ENCODE peak calls at places on chromosomes 11 and 22, in five cellular contexts. S, J, Z, K and E are unnamed samples. For H3K27me3, the result is how much of the 10 kb centered on the place peaks cover.

GRCh38 chr22:32920734-32921133 is 119.2 kb downstream of the TIMP3 start:
- DNase-seq in S (no peak), J (no peak), Z (no peak), K (no peak), E (no peak)

GRCh38 chr22:42344391-42344861 is 74.0 kb upstream of the TCF20 start:
- DNase-seq in S (no peak), J (no peak), Z (peak), K (peak), E (no peak)

GRCh38 chr11:115198301-115198700 is 305.9 kb downstream of the CADM1 start:
- DNase-seq in S (no peak), J (no peak), Z (no peak), K (no peak), E (no peak)

GRCh38 chr11:7651700-7652099 is 21.6 kb downstream of the CYB5R2 start:
- DNase-seq in S (no peak), J (no peak), Z (peak), K (no peak), E (no peak)

GRCh38 chr11:60767388-60767811 is 10.7 kb downstream of the MS4A15 start:
- DNase-seq in S (no peak), J (peak), Z (peak), K (peak), E (peak)

GRCh38 chr22:35051791-35052190 is 14.2 kb upstream of the ISX start:
- DNase-seq in S (no peak), J (no peak), Z (no peak), K (no peak), E (no peak)

GRCh38 chr11:2533642-2534115 is 88.9 kb downstream of the KCNQ1 start:
- DNase-seq in S (no peak), J (peak), Z (peak), K (peak), E (no peak)

GRCh38 chr22:45164217-45165123 is 745 bp downstream of the NUP50 start:
- DNase-seq in S (no peak), J (peak), Z (no peak), K (peak), E (peak)

GRCh38 chr11:128501576-128502549 is 85.5 kb downstream of the ETS1 start:
- DNase-seq in S (no peak), J (peak), Z (peak), K (no peak), E (no peak)

GRCh38 chr11:8267831-8268529 is 4.3 kb upstream of the LMO1 start:
- DNase-seq in S (no peak), J (no peak), Z (no peak), K (no peak), E (no peak)

GRCh38 chr11:19633276-19633675 is 79.4 kb upstream of the NAV2 start:
- DNase-seq in S (no peak), J (no peak), Z (peak), K (no peak), E (no peak)

GRCh38 chr11:64037027-64037633 is 1.4 kb downstream of the FLRT1 start:
- DNase-seq in S (no peak), J (no peak), Z (no peak), K (no peak), E (no peak)

GRCh38 chr11:44559207-44559943 is 6.1 kb upstream of the CD82 start:
- DNase-seq in S (no peak), J (no peak), Z (no peak), K (no peak), E (peak)

GRCh38 chr11:44804449-44805151 is 77.8 kb downstream of the TSPAN18 start:
- DNase-seq in S (no peak), J (no peak), Z (no peak), K (no peak), E (no peak)

GRCh38 chr11:73416711-73417265 is 40.6 kb downstream of the RELT start:
- DNase-seq in S (no peak), J (no peak), Z (no peak), K (no peak), E (no peak)

GRCh38 chr22:46674367-46674781 is 54.2 kb downstream of the GRAMD4 start:
- DNase-seq in S (peak), J (peak), Z (peak), K (no peak), E (no peak)

GRCh38 chr11:130637566-130637965 is 189.1 kb downstream of the ADAMTS15 start:
- DNase-seq in S (no peak), J (no peak), Z (no peak), K (no peak), E (no peak)

GRCh38 chr11:96481204-96481603 is 91.4 kb downstream of the JRKL start:
- DNase-seq in S (no peak), J (no peak), Z (no peak), K (no peak), E (no peak)

GRCh38 chr11:71153005-71153395 is 99.4 kb downstream of the SHANK2 start:
- DNase-seq in S (no peak), J (no peak), Z (peak), K (no peak), E (no peak)

GRCh38 chr11:33982661-33983060 is 68.9 kb upstream of the CAPRIN1 start:
- DNase-seq in S (no peak), J (no peak), Z (no peak), K (no peak), E (no peak)

GRCh38 chr11:15969281-15969680 is 387.1 kb downstream of the SOX6 start:
- DNase-seq in S (no peak), J (peak), Z (peak), K (peak), E (no peak)

GRCh38 chr11:7578276-7578955 is 64.6 kb downstream of the PPFIBP2 start:
- DNase-seq in S (no peak), J (no peak), Z (no peak), K (no peak), E (no peak)

GRCh38 chr22:49502126-49502826 is 325.4 kb downstream of the BRD1 start:
- DNase-seq in S (no peak), J (no peak), Z (no peak), K (no peak), E (no peak)

GRCh38 chr11:102006835-102007566 is 40.2 kb upstream of the CFAP300 start:
- DNase-seq in S (no peak), J (no peak), Z (no peak), K (no peak), E (no peak)

GRCh38 chr22:20117656-20118571 is 888 bp upstream of the TRMT2A start:
- DNase-seq in S (peak), J (peak), Z (no peak), K (peak), E (peak)

GRCh38 chr11:86578727-86579405 is 93.5 kb downstream of the ME3 start:
- DNase-seq in S (no peak), J (no peak), Z (no peak), K (no peak), E (no peak)

GRCh38 chr11:64165842-64166635 is at the start of gene MACROD1:
- DNase-seq in S (peak), J (peak), Z (peak), K (peak), E (peak)

GRCh38 chr11:33227578-33228261 is 29.5 kb upstream of the HIPK3 start:
- DNase-seq in S (no peak), J (no peak), Z (no peak), K (no peak), E (no peak)

GRCh38 chr11:17298302-17298701 is 21.8 kb downstream of the NUCB2 start:
- DNase-seq in S (no peak), J (no peak), Z (no peak), K (no peak), E (no peak)

GRCh38 chr11:390175-390574 is 3.8 kb upstream of the PKP3 start:
- DNase-seq in S (no peak), J (no peak), Z (no peak), K (no peak), E (no peak)

DNA sequence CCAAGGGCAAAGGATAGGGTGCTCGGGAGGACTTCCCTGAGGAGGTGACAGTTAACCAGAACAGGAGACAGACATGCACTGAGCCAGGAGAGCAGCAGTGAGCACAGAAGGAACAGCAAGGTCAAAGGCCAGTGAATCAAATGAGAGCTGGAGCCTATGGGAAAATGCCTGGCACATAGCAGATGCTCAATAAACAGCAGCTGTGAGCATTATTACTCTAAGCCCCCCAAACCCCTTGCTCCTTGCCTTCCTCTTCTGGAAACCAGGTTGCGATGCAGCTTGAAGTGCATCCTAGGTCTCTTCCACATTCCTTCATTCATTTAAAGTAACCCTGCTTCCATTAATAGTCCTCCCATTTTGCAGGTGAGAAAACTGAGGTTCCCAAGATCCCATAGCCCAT is 13.0 kb downstream of the ELFN2 start:
- DNase-seq in S (no peak), J (no peak), Z (no peak), K (no peak), E (no peak)
- H3K27me3 ChIP-seq in S (under half), J (under half), Z (under half), K (under half), E (under half)

GRCh38 chr11:111980062-111980461 is 42.9 kb downstream of the DIXDC1 start:
- DNase-seq in S (no peak), J (no peak), Z (no peak), K (no peak), E (no peak)

GRCh38 chr11:111976119-111976518 is 39.0 kb downstream of the DIXDC1 start:
- DNase-seq in S (no peak), J (peak), Z (no peak), K (no peak), E (no peak)

GRCh38 chr11:111977141-111978027 is 40.2 kb downstream of the DIXDC1 start:
- DNase-seq in S (no peak), J (peak), Z (peak), K (peak), E (no peak)

GRCh38 chr11:111976614-111977140 is 39.5 kb downstream of the DIXDC1 start:
- DNase-seq in S (no peak), J (no peak), Z (peak), K (no peak), E (no peak)

DNA sequence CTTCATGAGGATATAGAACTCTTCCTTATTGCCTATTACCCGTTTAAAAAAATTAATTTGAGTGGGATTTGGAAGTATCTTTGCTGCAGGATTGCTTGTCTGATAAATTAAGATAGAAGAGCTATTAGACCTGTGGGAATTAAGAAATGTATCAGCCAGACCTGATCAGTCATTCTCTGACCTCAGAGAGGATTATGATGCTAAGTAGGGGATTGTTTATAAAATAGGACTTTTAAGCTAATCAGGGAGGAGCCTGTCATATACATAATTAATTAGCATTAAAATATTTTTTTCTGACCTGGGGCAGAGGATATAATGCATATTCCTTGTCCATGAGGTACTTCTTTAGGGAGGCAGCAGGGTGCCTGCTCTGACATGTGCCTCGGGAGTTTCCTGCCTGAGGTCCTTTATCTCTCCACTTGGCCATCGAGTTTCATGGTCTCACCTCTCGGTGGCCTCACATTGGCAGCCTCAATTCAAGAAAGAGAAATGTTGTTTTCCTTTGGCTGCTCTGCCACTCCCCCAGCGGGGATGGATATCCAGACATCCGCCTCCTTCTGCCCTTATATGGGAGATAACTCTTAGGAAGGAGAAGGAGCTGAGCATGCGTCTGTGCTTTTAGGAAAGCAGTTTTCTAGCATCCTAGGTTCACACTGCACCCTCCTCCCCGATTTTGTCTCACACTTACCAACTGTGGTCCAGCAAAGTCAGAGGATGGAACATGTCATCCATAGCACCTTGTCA is 41.1 kb downstream of the DIXDC1 start:
- DNase-seq in S (no peak), J (peak), Z (peak), K (peak), E (no peak)
- H3K4me3 ChIP-seq in S (no peak), J (peak), Z (peak), K (peak), E (no peak)

DNA sequence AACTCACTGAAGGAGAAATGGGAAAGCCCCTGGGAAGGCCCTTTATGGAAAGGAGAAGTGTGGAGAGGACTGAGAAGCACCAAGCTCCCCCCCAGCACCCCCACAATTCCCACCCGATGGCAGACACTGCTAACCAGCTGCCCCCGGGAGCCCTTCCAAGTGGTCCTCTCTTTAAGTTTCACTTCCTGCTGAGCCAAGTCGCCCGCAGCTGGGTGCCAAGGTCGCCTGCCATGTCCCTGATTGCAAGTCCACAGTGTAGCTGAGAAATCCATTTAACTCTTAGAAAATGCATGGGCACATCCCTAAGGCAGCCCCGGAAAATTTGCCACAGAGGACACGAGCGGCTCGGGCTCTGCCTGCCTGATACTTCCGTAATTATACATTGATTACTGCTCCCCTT is 68.2 kb downstream of the GALNT18 start:
- DNase-seq in S (no peak), J (no peak), Z (peak), K (no peak), E (peak)
- H3K27ac ChIP-seq in S (no peak), J (no peak), Z (no peak), K (no peak), E (no peak)

GRCh38 chr22:37075822-37076433 is 24.4 kb downstream of the KCTD17 start:
- DNase-seq in S (no peak), J (no peak), Z (no peak), K (no peak), E (no peak)
- H3K27me3 ChIP-seq in S (under half), J (under half), Z (under half), K (under half), E (under half)